ENCODE peak calls at places on chromosomes 2 and 18, in ten cellular contexts. T is upper lobe of right lung; J is stimulated activated CD4-positive, alpha-beta T cell treated with anti-CD3 and anti-CD28 coated beads, Interleukin-2, amount 100 ng/mL, for 48 hours; H is Calu3; M is C1 segment of cervical spinal cord; Z is smooth muscle cell of the brain vasculature; N is chondrocyte; P is mucosa of descending colon; W is RWPE2; D is GM23338. Q is an unnamed sample.

GRCh38 chr2:150280255-150280654 is 207.2 kb downstream of the RND3 start:
- DNase-seq in T (no peak), J (no peak), H (no peak), M (no peak), Z (no peak), N (no peak), P (no peak), W (no peak), D (no peak), Q (peak; percentile 70)

GRCh38 chr2:102635317-102635716 is 16.0 kb downstream of the SLC9A2 start:
- DNase-seq in T (no peak), J (no peak), H (no peak), M (no peak), Z (no peak), N (no peak), P (no peak), W (no peak), D (no peak), Q (no peak)

GRCh38 chr18:5057348-5058012 is 139.6 kb downstream of the AKAIN1 start:
- DNase-seq in T (no peak), J (peak; percentile 59), H (peak; percentile 76), M (peak; percentile 22), Z (no peak), N (no peak), P (peak; percentile 37), W (no peak), D (peak; percentile 89), Q (peak; percentile 43)

GRCh38 chr2:137411556-137411955 is 552.7 kb upstream of the HNMT start:
- DNase-seq in T (no peak), J (no peak), H (no peak), M (no peak), Z (no peak), N (no peak), P (no peak), W (no peak), D (no peak), Q (no peak)

GRCh38 chr2:173997779-173998178 is 32.6 kb upstream of the SP3 start:
- DNase-seq in T (no peak), J (no peak), H (no peak), M (no peak), Z (no peak), N (no peak), P (no peak), W (no peak), D (no peak), Q (peak; percentile 29)

GRCh38 chr2:66414896-66415295 is 20.0 kb upstream of the MEIS1 start:
- DNase-seq in T (no peak), J (no peak), H (no peak), M (no peak), Z (no peak), N (no peak), P (no peak), W (no peak), D (peak; percentile 67), Q (no peak)

GRCh38 chr2:160109939-160110673 is 47.7 kb upstream of the PLA2R1 start:
- DNase-seq in T (no peak), J (peak; percentile 48), H (peak; percentile 75), M (peak; percentile 7), Z (peak; percentile 57), N (no peak), P (peak; percentile 57), W (no peak), D (peak; percentile 84), Q (peak; percentile 67)

GRCh38 chr18:26464128-26465011 is 84.0 kb downstream of the KCTD1 start:
- DNase-seq in T (no peak), J (no peak), H (no peak), M (no peak), Z (no peak), N (no peak), P (no peak), W (no peak), D (no peak), Q (no peak)

GRCh38 chr2:228321019-228321418 is 139.5 kb upstream of the SPHKAP start:
- DNase-seq in T (no peak), J (no peak), H (no peak), M (no peak), Z (no peak), N (no peak), P (no peak), W (no peak), D (no peak), Q (no peak)

GRCh38 chr2:148721520-148721931 is 77.0 kb downstream of the EPC2 start:
- DNase-seq in T (no peak), J (no peak), H (no peak), M (no peak), Z (no peak), N (no peak), P (no peak), W (no peak), D (no peak), Q (peak; percentile 14)

GRCh38 chr2:26530696-26531095 is 52.8 kb upstream of the OTOF start:
- DNase-seq in T (peak; percentile 29), J (no peak), H (no peak), M (no peak), Z (no peak), N (no peak), P (no peak), W (peak; percentile 27), D (no peak), Q (no peak)

GRCh38 chr18:58887613-58887963 is 22.9 kb downstream of the ZNF532 start:
- DNase-seq in T (peak; percentile 82), J (no peak), H (no peak), M (peak; percentile 48), Z (no peak), N (no peak), P (peak; percentile 43), W (no peak), D (no peak), Q (no peak)

GRCh38 chr2:188414412-188414811 is 122.7 kb downstream of the GULP1 start:
- DNase-seq in T (no peak), J (no peak), H (no peak), M (no peak), Z (no peak), N (no peak), P (no peak), W (no peak), D (no peak), Q (peak; percentile 78)

GRCh38 chr2:233760043-233760442 is at the start of gene UGT1A1:
- DNase-seq in T (no peak), J (no peak), H (peak; percentile 62), M (no peak), Z (no peak), N (no peak), P (no peak), W (no peak), D (no peak), Q (no peak)

Q was measured in fibroblast of lung.